ENCODE peak calls at places on chromosome 22, in five cellular contexts. G is GM23248, A is HCT116, R is PC-3, J is SK-N-SH. I is an unnamed sample. For H3K4me1, H4K20me1 and H3K9me2, the result is how much of the 10 kb centered on the place peaks cover.

GRCh38 chr22:29457730-29458129 is 19.3 kb downstream of the RFPL1 start:
- DNase-seq in G (peak), A (peak), R (peak), J (peak), I (no peak)

GRCh38 chr22:41873391-41873790 is 40.5 kb downstream of the SREBF2 start:
- DNase-seq in G (no peak), A (no peak), R (no peak), J (no peak), I (no peak)

GRCh38 chr22:25563757-25564319 is 637 bp upstream of the GRK3 start:
- DNase-seq in G (no peak), A (no peak), R (no peak), J (no peak), I (no peak)

GRCh38 chr22:44049369-44050231 is 25.5 kb downstream of the PARVB start:
- DNase-seq in G (no peak), A (no peak), R (no peak), J (peak), I (no peak)

GRCh38 chr22:40044870-40045834 is 50.4 kb downstream of the FAM83F start:
- DNase-seq in G (peak), A (no peak), R (peak), J (peak), I (peak)

GRCh38 chr22:35657571-35658312 is 9.5 kb downstream of the APOL6 start:
- DNase-seq in G (no peak), A (no peak), R (no peak), J (no peak), I (no peak)

GRCh38 chr22:31046591-31047226 is 34.4 kb upstream of the SMTN start:
- DNase-seq in G (no peak), A (no peak), R (no peak), J (peak), I (no peak)

GRCh38 chr22:30880181-30880601 is 88.4 kb downstream of the MORC2 start:
- DNase-seq in G (no peak), A (no peak), R (no peak), J (no peak), I (no peak)

GRCh38 chr22:40418366-40419201 is 48.2 kb downstream of the SGSM3 start:
- DNase-seq in G (no peak), A (no peak), R (no peak), J (no peak), I (no peak)

GRCh38 chr22:19419464-19420178 is 11.9 kb downstream of the HIRA start:
- DNase-seq in G (no peak), A (no peak), R (no peak), J (no peak), I (no peak)

GRCh38 chr22:29733362-29734322 is 13.8 kb downstream of the CABP7 start:
- DNase-seq in G (no peak), A (no peak), R (no peak), J (peak), I (no peak)

GRCh38 chr22:23376256-23376655 is 195.9 kb downstream of the BCR start:
- DNase-seq in G (peak), A (peak), R (peak), J (no peak), I (peak)

GRCh38 chr22:32996702-32997101 is 61.5 kb downstream of the SYN3 start:
- DNase-seq in G (peak), A (no peak), R (no peak), J (no peak), I (peak)

GRCh38 chr22:32994921-32995320 is 63.3 kb downstream of the SYN3 start:
- DNase-seq in G (no peak), A (no peak), R (no peak), J (peak), I (no peak)

GRCh38 chr22:32996276-32996675 is 61.9 kb downstream of the SYN3 start:
- DNase-seq in G (no peak), A (no peak), R (no peak), J (no peak), I (no peak)

GRCh38 chr22:32994046-32994827 is 63.9 kb downstream of the SYN3 start:
- DNase-seq in G (no peak), A (no peak), R (no peak), J (no peak), I (no peak)

DNA sequence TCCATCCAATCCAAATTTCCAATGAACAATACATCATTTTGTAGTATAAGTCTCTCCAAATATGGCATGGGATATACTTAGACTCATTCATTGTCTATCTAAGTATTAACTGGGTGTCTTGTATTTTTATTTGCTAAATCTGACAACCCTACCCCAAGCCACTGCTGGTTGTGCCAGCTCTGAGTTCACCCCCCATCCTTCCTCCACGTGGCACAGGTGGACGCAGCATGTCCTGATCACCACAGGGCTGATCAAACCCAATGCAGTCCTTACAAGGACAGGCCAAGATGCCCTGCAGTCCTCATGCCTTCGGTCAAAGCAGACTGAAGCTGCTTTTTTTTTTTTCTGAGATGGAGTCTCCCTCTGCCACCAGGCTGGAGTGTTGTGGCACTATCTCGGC is 62.8 kb downstream of the SYN3 start:
- DNase-seq in G (no peak), A (no peak), R (no peak), J (no peak), I (no peak)
- H3K4me1 ChIP-seq in G (under half), A (under half), R (under half), J (under half), I (under half)

GRCh38 chr22:46812786-46813185 is 50.3 kb downstream of the TBC1D22A start:
- DNase-seq in G (no peak), A (no peak), R (no peak), J (no peak), I (no peak)
- H4K20me1 ChIP-seq in G (under half), A (under half), R (under half), J (under half), I (half or more)

DNA sequence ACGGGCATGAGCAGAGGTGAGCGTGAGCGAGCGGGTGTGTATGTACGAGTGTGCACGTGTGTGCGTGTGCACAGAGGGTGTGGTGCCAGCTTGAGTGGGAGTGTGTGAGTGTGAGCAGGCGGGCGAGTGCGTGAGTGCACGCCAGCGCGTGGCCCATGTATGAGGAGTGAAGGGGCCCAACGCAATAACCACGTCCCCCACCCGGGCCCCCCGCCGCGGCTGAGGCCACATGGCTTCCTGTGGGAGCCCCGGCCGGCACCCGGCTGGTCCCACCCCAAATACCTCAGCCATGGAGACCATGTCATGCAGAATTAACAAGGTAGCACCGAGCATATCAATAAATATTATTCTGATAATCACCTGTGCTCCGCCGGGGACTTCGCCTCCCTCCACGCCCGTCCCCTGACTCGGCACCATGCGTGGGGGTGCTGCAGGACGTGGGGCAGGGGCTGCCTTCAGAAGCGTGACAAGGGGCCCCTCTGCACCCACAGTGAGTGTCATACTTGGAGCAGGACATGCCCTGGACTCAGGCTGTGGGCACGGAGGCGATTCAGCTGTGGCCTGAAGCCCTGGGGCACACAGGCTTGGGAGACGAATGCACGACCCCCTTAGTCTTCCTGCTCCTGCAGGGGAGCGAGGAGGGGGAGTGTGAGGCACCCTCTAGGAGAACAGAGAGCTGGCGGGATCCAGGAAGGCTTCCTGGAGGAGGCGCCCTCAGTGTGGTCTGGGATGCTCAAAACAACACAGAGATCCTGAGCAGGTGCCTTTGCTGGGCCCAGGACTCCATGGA is 5.6 kb upstream of the TRABD start:
- DNase-seq in G (no peak), A (no peak), R (no peak), J (no peak), I (no peak)
- H3K9me2 ChIP-seq in G (under half), A (under half), R (under half), J (under half), I (under half)

GRCh38 chr22:20565761-20566160 is 58.4 kb downstream of the MED15 start:
- DNase-seq in G (no peak), A (no peak), R (no peak), J (no peak), I (no peak)
- H3K4me1 ChIP-seq in G (half or more), A (half or more), R (half or more), J (under half), I (half or more)

GRCh38 chr22:38296372-38296771 is 20.9 kb downstream of the CSNK1E start:
- DNase-seq in G (peak), A (no peak), R (no peak), J (no peak), I (peak)
- H4K20me1 ChIP-seq in G (under half), A (under half), R (under half), J (under half), I (under half)

GRCh38 chr22:37146507-37147180 is 3.1 kb downstream of the IL2RB start:
- DNase-seq in G (no peak), A (no peak), R (no peak), J (no peak), I (no peak)
- H3K9me2 ChIP-seq in G (under half), A (under half), R (under half), J (under half), I (under half)

DNA sequence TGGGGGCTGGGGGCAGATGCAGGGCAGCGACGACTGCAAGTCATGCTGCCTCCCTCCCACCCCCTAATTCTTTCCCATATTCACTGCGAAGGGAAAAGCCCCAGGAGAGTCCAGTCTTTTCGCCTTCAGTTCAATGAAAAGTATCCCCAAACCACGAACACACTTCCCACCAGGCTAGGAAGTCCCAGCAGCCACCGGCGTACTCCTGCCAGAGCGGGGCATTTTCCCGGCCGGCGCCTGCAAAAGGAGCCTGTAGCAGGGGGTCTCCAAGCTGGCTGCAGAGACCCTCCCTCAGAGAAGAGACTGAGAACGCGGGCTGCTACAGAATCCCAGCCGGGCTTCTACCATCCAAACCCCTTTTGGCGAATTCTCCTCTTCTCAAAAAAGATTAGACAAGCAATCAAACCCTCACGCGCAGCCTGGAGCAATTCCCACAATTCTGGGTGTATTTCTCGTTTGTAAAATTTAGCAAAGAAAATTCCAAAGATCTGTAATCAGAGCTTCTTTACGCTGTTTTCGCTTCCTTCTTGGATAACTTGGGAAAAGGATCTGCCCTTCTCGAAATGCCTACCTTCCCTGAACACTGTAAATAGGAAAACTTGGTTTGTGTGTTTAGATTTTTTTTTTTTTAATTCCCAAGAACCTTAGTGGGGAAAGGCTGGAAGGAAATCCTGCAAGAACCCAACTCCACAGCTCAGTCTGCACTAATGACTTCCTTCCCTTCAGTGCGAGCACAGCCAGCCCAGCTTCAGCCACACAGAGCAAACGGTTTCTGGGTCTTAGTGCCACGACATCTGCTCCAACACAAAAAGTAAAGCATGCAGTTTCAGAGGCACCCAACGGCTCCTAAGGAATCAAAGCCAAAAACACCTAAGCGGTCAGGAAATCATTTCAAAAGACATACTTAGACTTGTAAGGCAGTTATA is 236.4 kb downstream of the TTC28 start:
- DNase-seq in G (peak), A (no peak), R (no peak), J (peak), I (no peak)
- H3K4me1 ChIP-seq in G (under half), A (under half), R (under half), J (under half), I (under half)

GRCh38 chr22:45585946-45586540 is 83.4 kb downstream of the FBLN1 start:
- DNase-seq in G (no peak), A (no peak), R (no peak), J (no peak), I (no peak)

GRCh38 chr22:45584121-45584570 is 81.5 kb downstream of the FBLN1 start:
- DNase-seq in G (peak), A (no peak), R (no peak), J (no peak), I (no peak)

GRCh38 chr22:45583504-45583903 is 80.8 kb downstream of the FBLN1 start:
- DNase-seq in G (no peak), A (no peak), R (no peak), J (no peak), I (no peak)

GRCh38 chr22:45585437-45585755 is 82.7 kb downstream of the FBLN1 start:
- DNase-seq in G (no peak), A (no peak), R (no peak), J (no peak), I (no peak)

DNA sequence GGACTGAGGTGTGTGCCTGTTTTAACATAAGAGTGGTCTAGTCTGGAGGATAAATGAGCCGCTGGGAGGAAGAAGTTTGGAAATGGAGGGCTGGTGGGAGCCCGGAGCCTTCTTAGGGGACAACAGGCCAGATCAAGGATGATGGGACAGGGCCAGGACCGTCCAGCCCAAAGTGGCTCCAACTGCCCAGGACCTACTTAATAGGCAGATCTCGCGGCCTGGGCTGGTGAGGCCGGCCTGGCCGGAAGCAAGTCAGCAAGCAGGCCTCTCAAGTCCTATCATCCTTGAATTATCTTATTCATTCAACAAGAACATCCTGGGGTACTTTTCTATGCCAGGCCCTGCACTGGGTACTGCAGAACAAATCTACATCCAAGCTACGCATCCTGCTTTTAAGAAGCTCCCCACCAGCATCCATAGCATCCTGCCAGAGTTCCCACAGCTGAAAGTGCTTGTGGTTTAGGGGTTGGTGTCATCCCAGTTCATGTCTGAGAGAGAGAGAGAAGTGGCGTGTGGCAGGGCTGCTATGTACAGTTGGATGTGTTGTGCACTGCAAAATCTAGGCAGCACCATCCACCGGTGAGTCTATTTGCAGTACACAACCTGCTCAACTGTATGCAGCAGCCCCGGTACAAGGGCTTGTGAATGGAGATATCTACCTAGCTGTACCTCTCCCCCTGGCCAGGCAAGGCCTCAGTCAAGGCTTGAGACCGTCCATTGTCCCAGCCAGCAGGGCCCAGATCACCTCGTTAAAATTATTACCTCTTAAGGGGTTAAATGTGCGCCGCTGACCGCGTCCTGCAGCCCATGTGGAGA is 82.1 kb downstream of the FBLN1 start:
- DNase-seq in G (no peak), A (no peak), R (no peak), J (no peak), I (no peak)
- H4K20me1 ChIP-seq in G (under half), A (under half), R (under half), J (under half), I (under half)

I was measured in PC-9.